ENCODE peak calls at places on chromosome 16, in six cellular contexts. One of them, this sample, is unnamed.

GRCh38 chr16:28596115-28596630 is 677 bp downstream of the SULT1A2 start:
- DNase-seq in AG10803: no peak
- DNase-seq in body of pancreas: peak
- DNase-seq in CD8-positive, alpha-beta T cell: no peak
- DNase-seq in progenitor cell of endocrine pancreas: no peak
- DNase-seq in mucosa of descending colon: no peak
- DNase-seq in this sample: no peak

GRCh38 chr16:18969855-18970240 is 13.9 kb upstream of the TMC7 start:
- DNase-seq in AG10803: no peak
- DNase-seq in body of pancreas: no peak
- DNase-seq in CD8-positive, alpha-beta T cell: no peak
- DNase-seq in progenitor cell of endocrine pancreas: no peak
- DNase-seq in mucosa of descending colon: no peak
- DNase-seq in this sample: no peak

GRCh38 chr16:57559075-57559790 is 16.8 kb downstream of the ADGRG5 start:
- DNase-seq in AG10803: no peak
- DNase-seq in body of pancreas: no peak
- DNase-seq in CD8-positive, alpha-beta T cell: peak
- DNase-seq in progenitor cell of endocrine pancreas: no peak
- DNase-seq in mucosa of descending colon: no peak
- DNase-seq in this sample: no peak

GRCh38 chr16:79932564-79932963 is 332.0 kb upstream of the MAF start:
- DNase-seq in AG10803: no peak
- DNase-seq in body of pancreas: no peak
- DNase-seq in CD8-positive, alpha-beta T cell: no peak
- DNase-seq in progenitor cell of endocrine pancreas: no peak
- DNase-seq in mucosa of descending colon: peak
- DNase-seq in this sample: no peak

GRCh38 chr16:72371307-72372081 is 199.5 kb upstream of the PMFBP1 start:
- DNase-seq in AG10803: peak
- DNase-seq in body of pancreas: no peak
- DNase-seq in CD8-positive, alpha-beta T cell: no peak
- DNase-seq in progenitor cell of endocrine pancreas: peak
- DNase-seq in mucosa of descending colon: no peak
- DNase-seq in this sample: peak

GRCh38 chr16:86343733-86344585 is 166.4 kb upstream of the FOXF1 start:
- DNase-seq in AG10803: no peak
- DNase-seq in body of pancreas: no peak
- DNase-seq in CD8-positive, alpha-beta T cell: no peak
- DNase-seq in progenitor cell of endocrine pancreas: no peak
- DNase-seq in mucosa of descending colon: no peak
- DNase-seq in this sample: no peak

GRCh38 chr16:87317766-87318121 is 552 bp upstream of the C16orf95 start:
- DNase-seq in AG10803: peak
- DNase-seq in body of pancreas: peak
- DNase-seq in CD8-positive, alpha-beta T cell: no peak
- DNase-seq in progenitor cell of endocrine pancreas: no peak
- DNase-seq in mucosa of descending colon: peak
- DNase-seq in this sample: peak

GRCh38 chr16:81907681-81908080 is 103.6 kb downstream of the SDR42E1 start:
- DNase-seq in AG10803: no peak
- DNase-seq in body of pancreas: no peak
- DNase-seq in CD8-positive, alpha-beta T cell: no peak
- DNase-seq in progenitor cell of endocrine pancreas: no peak
- DNase-seq in mucosa of descending colon: no peak
- DNase-seq in this sample: no peak

GRCh38 chr16:9706217-9706616 is 476.0 kb downstream of the GRIN2A start:
- DNase-seq in AG10803: no peak
- DNase-seq in body of pancreas: no peak
- DNase-seq in CD8-positive, alpha-beta T cell: no peak
- DNase-seq in progenitor cell of endocrine pancreas: no peak
- DNase-seq in mucosa of descending colon: no peak
- DNase-seq in this sample: no peak

GRCh38 chr16:12236491-12237030 is 260.0 kb downstream of the SNX29 start:
- DNase-seq in AG10803: no peak
- DNase-seq in body of pancreas: no peak
- DNase-seq in CD8-positive, alpha-beta T cell: no peak
- DNase-seq in progenitor cell of endocrine pancreas: no peak
- DNase-seq in mucosa of descending colon: no peak
- DNase-seq in this sample: no peak

GRCh38 chr16:4805231-4805630 is 2.8 kb upstream of the ROGDI start:
- DNase-seq in AG10803: no peak
- DNase-seq in body of pancreas: no peak
- DNase-seq in CD8-positive, alpha-beta T cell: no peak
- DNase-seq in progenitor cell of endocrine pancreas: no peak
- DNase-seq in mucosa of descending colon: no peak
- DNase-seq in this sample: no peak

GRCh38 chr16:64440421-64440831 is 681.4 kb downstream of the CDH11 start:
- DNase-seq in AG10803: peak
- DNase-seq in body of pancreas: peak
- DNase-seq in CD8-positive, alpha-beta T cell: no peak
- DNase-seq in progenitor cell of endocrine pancreas: no peak
- DNase-seq in mucosa of descending colon: no peak
- DNase-seq in this sample: peak

DNA sequence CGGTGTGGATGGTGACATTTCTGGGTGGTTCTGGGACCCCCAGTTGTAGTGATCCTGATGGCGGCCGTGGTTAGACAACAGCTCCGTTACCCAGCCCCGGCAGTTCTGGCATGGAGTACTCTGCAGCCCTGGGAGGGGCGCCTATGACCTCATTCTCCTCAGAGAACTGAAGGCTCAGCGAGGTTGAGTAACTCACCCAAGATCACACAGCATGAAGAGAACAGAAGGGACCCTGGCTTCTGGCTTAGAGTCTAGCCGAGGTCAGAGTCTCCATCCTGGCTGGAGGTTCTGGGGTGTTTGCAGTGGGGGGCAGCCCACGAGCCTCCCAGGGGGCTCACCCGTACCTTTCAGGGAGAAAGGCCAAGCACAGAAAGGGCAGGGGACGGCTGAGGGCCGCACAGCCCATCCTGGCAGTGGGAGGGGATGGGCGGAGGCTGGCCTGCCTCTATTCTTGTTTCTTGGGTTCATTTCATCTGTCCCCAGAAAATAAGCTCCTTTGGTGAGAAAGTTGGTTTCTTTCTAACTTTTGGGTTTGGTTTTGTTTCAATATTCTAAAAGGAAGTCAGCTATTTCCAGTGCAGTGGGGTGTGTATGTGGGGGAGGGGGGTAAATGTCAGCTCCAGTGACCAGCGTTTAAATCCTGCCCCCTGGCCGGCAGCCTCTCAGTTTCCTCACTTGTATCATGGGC is 13.2 kb downstream of the ZFPM1 start:
- DNase-seq in AG10803: no peak
- DNase-seq in body of pancreas: no peak
- DNase-seq in CD8-positive, alpha-beta T cell: no peak
- DNase-seq in progenitor cell of endocrine pancreas: no peak
- DNase-seq in mucosa of descending colon: no peak
- DNase-seq in this sample: no peak
- TF ChIP-seq CTCF in AG10803: no peak
- TF ChIP-seq CTCF in body of pancreas: no peak
- TF ChIP-seq CTCF in CD8-positive, alpha-beta T cell: no peak
- TF ChIP-seq CTCF in progenitor cell of endocrine pancreas: no peak
- TF ChIP-seq CTCF in mucosa of descending colon: no peak
- TF ChIP-seq CTCF in this sample: no peak

DNA sequence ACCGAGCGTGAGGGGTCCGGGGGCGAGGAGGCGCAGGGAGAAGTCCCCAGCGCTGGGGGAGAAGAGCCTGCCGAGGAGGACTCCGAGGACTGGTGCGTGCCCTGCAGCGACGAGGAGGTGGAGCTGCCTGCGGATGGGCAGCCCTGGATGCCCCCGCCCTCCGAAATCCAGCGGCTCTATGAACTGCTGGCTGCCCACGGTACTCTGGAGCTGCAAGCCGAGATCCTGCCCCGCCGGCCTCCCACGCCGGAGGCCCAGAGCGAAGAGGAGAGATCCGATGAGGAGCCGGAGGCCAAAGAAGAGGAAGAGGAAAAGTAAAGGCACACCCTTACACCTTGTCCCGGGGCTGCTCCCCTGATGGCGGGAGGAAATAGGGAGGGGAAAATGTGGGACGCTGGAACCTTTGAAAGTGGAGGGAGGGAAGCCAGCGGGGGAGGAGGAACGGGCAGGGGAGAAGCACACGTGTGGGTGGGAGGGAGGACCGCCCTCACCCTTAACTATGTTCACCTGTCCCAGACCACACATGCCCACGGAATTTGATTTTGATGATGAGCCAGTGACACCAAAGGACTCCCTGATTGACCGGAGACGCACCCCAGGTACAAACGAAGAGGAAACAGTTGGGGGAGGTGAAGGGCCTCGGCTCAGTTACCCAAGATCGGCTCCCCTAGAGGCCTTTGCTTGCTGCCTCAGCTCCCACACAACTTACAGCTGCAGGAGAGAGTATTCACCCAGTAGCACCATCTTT is 916 bp downstream of the PAGR1 start:
- DNase-seq in AG10803: peak
- DNase-seq in body of pancreas: peak
- DNase-seq in CD8-positive, alpha-beta T cell: peak
- DNase-seq in progenitor cell of endocrine pancreas: no peak
- DNase-seq in mucosa of descending colon: peak
- DNase-seq in this sample: peak
- TF ChIP-seq CTCF in AG10803: no peak
- TF ChIP-seq CTCF in body of pancreas: no peak
- TF ChIP-seq CTCF in CD8-positive, alpha-beta T cell: no peak
- TF ChIP-seq CTCF in progenitor cell of endocrine pancreas: peak
- TF ChIP-seq CTCF in mucosa of descending colon: no peak
- TF ChIP-seq CTCF in this sample: no peak

GRCh38 chr16:69935740-69936139 is 15.4 kb upstream of the CLEC18A start:
- DNase-seq in AG10803: no peak
- DNase-seq in body of pancreas: no peak
- DNase-seq in CD8-positive, alpha-beta T cell: no peak
- DNase-seq in progenitor cell of endocrine pancreas: no peak
- DNase-seq in mucosa of descending colon: no peak
- DNase-seq in this sample: no peak
- TF ChIP-seq CTCF in AG10803: no peak
- TF ChIP-seq CTCF in body of pancreas: no peak
- TF ChIP-seq CTCF in CD8-positive, alpha-beta T cell: no peak
- TF ChIP-seq CTCF in progenitor cell of endocrine pancreas: no peak
- TF ChIP-seq CTCF in mucosa of descending colon: no peak
- TF ChIP-seq CTCF in this sample: no peak

DNA sequence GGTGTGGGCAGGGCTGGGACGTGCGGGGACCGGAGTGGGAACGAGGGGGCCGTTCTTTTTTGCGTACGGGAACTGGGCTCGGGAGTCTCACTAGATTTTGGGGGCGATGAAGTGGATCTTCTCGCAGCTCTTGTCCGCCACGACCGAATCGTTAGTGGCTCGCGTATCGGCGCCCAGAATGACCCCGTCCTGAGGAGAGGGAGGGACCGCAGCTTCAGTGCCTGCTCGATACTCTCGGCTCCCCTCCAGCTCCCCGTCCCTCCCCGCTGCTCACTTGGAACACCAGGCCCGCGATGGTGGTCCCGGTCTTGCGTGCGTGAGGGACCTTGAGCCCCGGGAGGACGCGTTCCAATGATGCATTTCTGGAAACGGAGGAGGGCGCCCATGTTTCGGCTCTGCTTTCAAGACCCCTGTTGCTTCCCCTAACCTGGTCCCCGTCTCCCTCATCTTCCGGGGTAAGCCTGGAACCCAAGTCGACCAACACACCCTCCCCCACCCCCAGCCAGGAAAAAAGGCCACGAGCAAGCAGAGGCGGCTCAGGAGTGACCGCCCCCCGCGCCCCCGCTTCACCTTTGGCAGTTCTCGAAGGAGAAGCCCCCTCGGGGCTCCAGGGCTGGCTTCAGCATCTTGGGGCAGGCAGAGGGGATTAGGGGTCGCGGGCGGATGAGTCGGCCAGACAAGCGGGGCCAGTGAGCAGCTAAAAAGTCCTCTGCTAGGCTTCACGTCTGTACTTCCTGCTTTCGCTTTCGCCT is at the start of gene PSMB10:
- DNase-seq in AG10803: peak
- DNase-seq in body of pancreas: peak
- DNase-seq in CD8-positive, alpha-beta T cell: peak
- DNase-seq in progenitor cell of endocrine pancreas: no peak
- DNase-seq in mucosa of descending colon: peak
- DNase-seq in this sample: no peak
- TF ChIP-seq CTCF in AG10803: no peak
- TF ChIP-seq CTCF in body of pancreas: no peak
- TF ChIP-seq CTCF in CD8-positive, alpha-beta T cell: no peak
- TF ChIP-seq CTCF in progenitor cell of endocrine pancreas: no peak
- TF ChIP-seq CTCF in mucosa of descending colon: no peak
- TF ChIP-seq CTCF in this sample: no peak

GRCh38 chr16:21021316-21021715 is 120.7 kb downstream of the LYRM1 start:
- DNase-seq in AG10803: no peak
- DNase-seq in body of pancreas: no peak
- DNase-seq in CD8-positive, alpha-beta T cell: no peak
- DNase-seq in progenitor cell of endocrine pancreas: no peak
- DNase-seq in mucosa of descending colon: no peak
- DNase-seq in this sample: no peak

GRCh38 chr16:21028728-21029127 is 121.9 kb downstream of the DNAH3 start:
- DNase-seq in AG10803: no peak
- DNase-seq in body of pancreas: no peak
- DNase-seq in CD8-positive, alpha-beta T cell: no peak
- DNase-seq in progenitor cell of endocrine pancreas: no peak
- DNase-seq in mucosa of descending colon: no peak
- DNase-seq in this sample: no peak

GRCh38 chr16:21023509-21024202 is 123.1 kb downstream of the LYRM1 start:
- DNase-seq in AG10803: no peak
- DNase-seq in body of pancreas: no peak
- DNase-seq in CD8-positive, alpha-beta T cell: no peak
- DNase-seq in progenitor cell of endocrine pancreas: no peak
- DNase-seq in mucosa of descending colon: peak
- DNase-seq in this sample: no peak

DNA sequence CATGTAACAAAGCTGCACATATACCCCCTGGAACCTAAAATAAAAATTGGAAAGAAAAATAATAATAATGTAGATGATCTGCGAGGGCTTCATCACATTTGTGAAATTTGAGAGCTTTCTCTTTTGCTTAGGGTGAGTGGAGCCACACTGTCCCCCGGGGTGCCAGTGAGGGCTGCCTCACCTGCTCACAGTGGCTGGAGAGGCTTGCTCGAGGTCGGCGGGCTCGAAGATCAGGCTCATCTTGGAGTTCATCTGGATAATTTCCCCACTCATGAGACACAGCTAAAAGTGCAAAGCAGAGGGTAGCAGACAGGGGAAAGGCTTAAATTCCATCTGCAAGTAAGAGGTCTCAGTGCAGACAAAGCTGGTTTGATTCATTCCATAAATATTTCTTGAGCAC is 123.8 kb downstream of the DNAH3 start:
- DNase-seq in AG10803: no peak
- DNase-seq in body of pancreas: no peak
- DNase-seq in CD8-positive, alpha-beta T cell: no peak
- DNase-seq in progenitor cell of endocrine pancreas: no peak
- DNase-seq in mucosa of descending colon: no peak
- DNase-seq in this sample: no peak
- TF ChIP-seq CTCF in AG10803: no peak
- TF ChIP-seq CTCF in body of pancreas: no peak
- TF ChIP-seq CTCF in CD8-positive, alpha-beta T cell: no peak
- TF ChIP-seq CTCF in progenitor cell of endocrine pancreas: no peak
- TF ChIP-seq CTCF in mucosa of descending colon: no peak
- TF ChIP-seq CTCF in this sample: no peak

DNA sequence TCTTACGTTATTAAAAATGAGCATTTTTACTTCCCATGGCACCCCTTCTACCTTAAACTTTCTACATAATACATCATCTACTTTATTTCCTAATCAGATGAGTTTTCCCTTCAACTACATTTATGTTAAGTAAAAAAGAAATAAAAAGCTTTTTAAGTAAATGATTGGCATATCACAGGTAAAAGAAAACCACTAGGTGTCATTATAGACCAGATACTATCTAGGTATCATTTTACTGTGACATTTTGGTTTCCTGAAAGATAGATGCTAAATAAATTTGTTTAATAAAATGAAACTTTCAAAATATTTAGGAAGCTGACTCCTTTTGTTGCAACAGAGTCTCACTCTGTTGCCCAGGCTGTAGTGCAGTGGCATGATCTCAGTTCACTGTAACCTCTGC is 3.8 kb upstream of the CMTM1 start:
- DNase-seq in AG10803: no peak
- DNase-seq in body of pancreas: no peak
- DNase-seq in CD8-positive, alpha-beta T cell: no peak
- DNase-seq in progenitor cell of endocrine pancreas: no peak
- DNase-seq in mucosa of descending colon: no peak
- DNase-seq in this sample: no peak
- TF ChIP-seq CTCF in AG10803: no peak
- TF ChIP-seq CTCF in body of pancreas: no peak
- TF ChIP-seq CTCF in CD8-positive, alpha-beta T cell: peak
- TF ChIP-seq CTCF in progenitor cell of endocrine pancreas: no peak
- TF ChIP-seq CTCF in mucosa of descending colon: no peak
- TF ChIP-seq CTCF in this sample: peak